ENCODE peak calls at places on chromosomes 5 and 9, in four cellular contexts. One of them, this sample, is unnamed.

GRCh38 chr5:82332889-82333619 is 54.9 kb upstream of the RPS23 start:
- DNase-seq in pancreas: no peak
- DNase-seq in CD8-positive, alpha-beta T cell: no peak
- DNase-seq in cardiac fibroblast: peak
- DNase-seq in this sample: no peak

GRCh38 chr9:86097510-86098224 is 1.7 kb downstream of the GOLM1 start:
- DNase-seq in CD8-positive, alpha-beta T cell: no peak
- DNase-seq in pancreas: no peak
- DNase-seq in cardiac fibroblast: no peak
- DNase-seq in this sample: no peak

GRCh38 chr5:98576275-98576674 is 197.2 kb upstream of the RGMB start:
- DNase-seq in CD8-positive, alpha-beta T cell: no peak
- DNase-seq in cardiac fibroblast: no peak
- DNase-seq in pancreas: no peak
- DNase-seq in this sample: no peak

GRCh38 chr9:31067418-31067817 is 1317.0 kb upstream of the ACO1 start:
- DNase-seq in cardiac fibroblast: no peak
- DNase-seq in CD8-positive, alpha-beta T cell: no peak
- DNase-seq in pancreas: no peak
- DNase-seq in this sample: no peak

GRCh38 chr5:119331566-119332095 is 24.2 kb upstream of the TNFAIP8 start:
- DNase-seq in pancreas: no peak
- DNase-seq in CD8-positive, alpha-beta T cell: no peak
- DNase-seq in cardiac fibroblast: no peak
- DNase-seq in this sample: no peak

GRCh38 chr5:96483878-96484277 is 50.8 kb upstream of the PCSK1 start:
- DNase-seq in CD8-positive, alpha-beta T cell: no peak
- DNase-seq in pancreas: no peak
- DNase-seq in cardiac fibroblast: peak
- DNase-seq in this sample: peak

GRCh38 chr5:124599048-124599973 is 147.1 kb downstream of the ZNF608 start:
- DNase-seq in CD8-positive, alpha-beta T cell: no peak
- DNase-seq in cardiac fibroblast: peak
- DNase-seq in pancreas: peak
- DNase-seq in this sample: no peak

GRCh38 chr9:122904466-122904822 is 715 bp downstream of the RC3H2 start:
- DNase-seq in pancreas: peak
- DNase-seq in CD8-positive, alpha-beta T cell: peak
- DNase-seq in cardiac fibroblast: peak
- DNase-seq in this sample: no peak

GRCh38 chr5:150587830-150588494 is 52.5 kb upstream of the SYNPO start:
- DNase-seq in pancreas: no peak
- DNase-seq in cardiac fibroblast: peak
- DNase-seq in CD8-positive, alpha-beta T cell: no peak
- DNase-seq in this sample: no peak

GRCh38 chr9:125436613-125437443 is 175.2 kb downstream of the GAPVD1 start:
- DNase-seq in pancreas: no peak
- DNase-seq in CD8-positive, alpha-beta T cell: no peak
- DNase-seq in cardiac fibroblast: no peak
- DNase-seq in this sample: no peak

GRCh38 chr9:83981126-83981871 is 694 bp downstream of the RMI1 start:
- DNase-seq in CD8-positive, alpha-beta T cell: no peak
- DNase-seq in pancreas: peak
- DNase-seq in cardiac fibroblast: peak
- DNase-seq in this sample: no peak

GRCh38 chr9:109447329-109448076 is 50.6 kb downstream of the PTPN3 start:
- DNase-seq in cardiac fibroblast: no peak
- DNase-seq in pancreas: no peak
- DNase-seq in CD8-positive, alpha-beta T cell: no peak
- DNase-seq in this sample: no peak

GRCh38 chr9:82982271-82982880 is 80.6 kb downstream of the RASEF start:
- DNase-seq in cardiac fibroblast: no peak
- DNase-seq in CD8-positive, alpha-beta T cell: no peak
- DNase-seq in pancreas: no peak
- DNase-seq in this sample: peak

GRCh38 chr5:135210286-135211055 is 176.4 kb upstream of the PITX1 start:
- DNase-seq in pancreas: no peak
- DNase-seq in CD8-positive, alpha-beta T cell: no peak
- DNase-seq in cardiac fibroblast: peak
- DNase-seq in this sample: no peak

GRCh38 chr9:126838895-126839294 is 21.5 kb upstream of the ZBTB34 start:
- DNase-seq in CD8-positive, alpha-beta T cell: no peak
- DNase-seq in pancreas: no peak
- DNase-seq in cardiac fibroblast: no peak
- DNase-seq in this sample: no peak

GRCh38 chr5:65479527-65479926 is 2.2 kb downstream of the ADAMTS6 start:
- DNase-seq in CD8-positive, alpha-beta T cell: no peak
- DNase-seq in cardiac fibroblast: no peak
- DNase-seq in pancreas: no peak
- DNase-seq in this sample: no peak

GRCh38 chr9:4491621-4491975 is 1.3 kb downstream of the SLC1A1 start:
- DNase-seq in CD8-positive, alpha-beta T cell: no peak
- DNase-seq in cardiac fibroblast: no peak
- DNase-seq in pancreas: no peak
- DNase-seq in this sample: no peak

GRCh38 chr5:370311-370958 is 48.9 kb downstream of the AHRR start:
- DNase-seq in pancreas: no peak
- DNase-seq in CD8-positive, alpha-beta T cell: no peak
- DNase-seq in cardiac fibroblast: no peak
- DNase-seq in this sample: no peak

GRCh38 chr5:173829826-173830225 is 58.3 kb upstream of the CPEB4 start:
- DNase-seq in pancreas: no peak
- DNase-seq in cardiac fibroblast: no peak
- DNase-seq in CD8-positive, alpha-beta T cell: no peak
- DNase-seq in this sample: no peak

GRCh38 chr9:126985870-126986498 is 71.4 kb downstream of the RALGPS1 start:
- DNase-seq in pancreas: peak
- DNase-seq in cardiac fibroblast: peak
- DNase-seq in CD8-positive, alpha-beta T cell: peak
- DNase-seq in this sample: peak

GRCh38 chr5:52817818-52818217 is 30.1 kb downstream of the ITGA1 start:
- DNase-seq in pancreas: no peak
- DNase-seq in cardiac fibroblast: no peak
- DNase-seq in CD8-positive, alpha-beta T cell: no peak
- DNase-seq in this sample: no peak

GRCh38 chr5:115932991-115933390 is 29.3 kb upstream of the LVRN start:
- DNase-seq in pancreas: no peak
- DNase-seq in CD8-positive, alpha-beta T cell: no peak
- DNase-seq in cardiac fibroblast: no peak
- DNase-seq in this sample: no peak

GRCh38 chr9:89470239-89470638 is 27.7 kb downstream of the SEMA4D start:
- DNase-seq in cardiac fibroblast: no peak
- DNase-seq in CD8-positive, alpha-beta T cell: no peak
- DNase-seq in pancreas: no peak
- DNase-seq in this sample: no peak

GRCh38 chr9:137956688-137957385 is 79.3 kb downstream of the CACNA1B start:
- DNase-seq in pancreas: no peak
- DNase-seq in CD8-positive, alpha-beta T cell: no peak
- DNase-seq in cardiac fibroblast: no peak
- DNase-seq in this sample: no peak

GRCh38 chr9:135225619-135226228 is 138.3 kb downstream of the OLFM1 start:
- DNase-seq in CD8-positive, alpha-beta T cell: no peak
- DNase-seq in cardiac fibroblast: no peak
- DNase-seq in pancreas: no peak
- DNase-seq in this sample: no peak

GRCh38 chr5:68320094-68320986 is 104.8 kb downstream of the PIK3R1 start:
- DNase-seq in pancreas: no peak
- DNase-seq in cardiac fibroblast: no peak
- DNase-seq in CD8-positive, alpha-beta T cell: no peak
- DNase-seq in this sample: no peak

GRCh38 chr5:170159101-170159698 is 53.5 kb downstream of the FOXI1 start:
- DNase-seq in pancreas: no peak
- DNase-seq in CD8-positive, alpha-beta T cell: no peak
- DNase-seq in cardiac fibroblast: peak
- DNase-seq in this sample: no peak

GRCh38 chr9:69149321-69149807 is 24.7 kb upstream of the TJP2 start:
- DNase-seq in CD8-positive, alpha-beta T cell: no peak
- DNase-seq in pancreas: no peak
- DNase-seq in cardiac fibroblast: peak
- DNase-seq in this sample: no peak

GRCh38 chr5:126852104-126852531 is 75.2 kb downstream of the LMNB1 start:
- DNase-seq in cardiac fibroblast: peak
- DNase-seq in CD8-positive, alpha-beta T cell: no peak
- DNase-seq in pancreas: no peak
- DNase-seq in this sample: no peak

GRCh38 chr9:112174965-112175795 is at the start of gene SUSD1:
- DNase-seq in pancreas: peak
- DNase-seq in CD8-positive, alpha-beta T cell: peak
- DNase-seq in cardiac fibroblast: no peak
- DNase-seq in this sample: no peak

GRCh38 chr5:170860818-170861217 is 1.0 kb upstream of the RANBP17 start:
- DNase-seq in CD8-positive, alpha-beta T cell: no peak
- DNase-seq in pancreas: no peak
- DNase-seq in cardiac fibroblast: no peak
- DNase-seq in this sample: no peak

GRCh38 chr5:10735569-10736255 is 25.3 kb downstream of the DAP start:
- DNase-seq in cardiac fibroblast: no peak
- DNase-seq in pancreas: no peak
- DNase-seq in CD8-positive, alpha-beta T cell: no peak
- DNase-seq in this sample: no peak

GRCh38 chr9:124852829-124853531 is at the start of gene WDR38:
- DNase-seq in CD8-positive, alpha-beta T cell: peak
- DNase-seq in pancreas: peak
- DNase-seq in cardiac fibroblast: peak
- DNase-seq in this sample: no peak

GRCh38 chr5:37663538-37663937 is 176.3 kb downstream of the GDNF start:
- DNase-seq in CD8-positive, alpha-beta T cell: no peak
- DNase-seq in pancreas: no peak
- DNase-seq in cardiac fibroblast: no peak
- DNase-seq in this sample: no peak

GRCh38 chr5:106163233-106163632 is 1507.5 kb downstream of the EFNA5 start:
- DNase-seq in cardiac fibroblast: no peak
- DNase-seq in CD8-positive, alpha-beta T cell: no peak
- DNase-seq in pancreas: no peak
- DNase-seq in this sample: no peak

DNA sequence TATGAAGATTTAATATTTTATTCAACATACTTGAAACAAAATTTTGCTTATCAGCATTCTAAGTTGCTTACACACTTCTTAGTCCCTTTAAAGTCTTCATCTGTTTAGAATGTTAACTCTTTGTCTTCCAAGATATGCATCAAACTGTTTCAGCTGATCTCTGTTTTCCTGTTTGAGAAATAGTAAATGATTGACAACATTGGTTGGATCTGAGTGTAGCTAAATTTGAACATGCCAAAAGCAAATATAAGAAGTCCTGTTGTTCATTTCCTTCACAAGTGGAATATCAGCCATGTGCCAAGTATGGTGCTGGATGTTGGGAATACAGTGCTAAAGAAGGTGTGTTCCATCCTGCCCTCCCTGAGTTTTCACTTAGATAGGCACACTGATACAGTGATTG is 430.4 kb downstream of the EBF1 start:
- DNase-seq in pancreas: no peak
- DNase-seq in CD8-positive, alpha-beta T cell: no peak
- DNase-seq in cardiac fibroblast: no peak
- DNase-seq in this sample: no peak
- TF ChIP-seq CTCF in pancreas: no peak
- TF ChIP-seq CTCF in CD8-positive, alpha-beta T cell: no peak
- TF ChIP-seq CTCF in cardiac fibroblast: no peak
- TF ChIP-seq CTCF in this sample: no peak

GRCh38 chr9:134026561-134026960 is 1.3 kb downstream of the BRD3OS start:
- DNase-seq in pancreas: no peak
- DNase-seq in CD8-positive, alpha-beta T cell: no peak
- DNase-seq in cardiac fibroblast: no peak
- DNase-seq in this sample: no peak
- H3K4me3 ChIP-seq in pancreas: peak
- H3K4me3 ChIP-seq in CD8-positive, alpha-beta T cell: peak
- H3K4me3 ChIP-seq in cardiac fibroblast: no peak
- H3K4me3 ChIP-seq in this sample: peak

DNA sequence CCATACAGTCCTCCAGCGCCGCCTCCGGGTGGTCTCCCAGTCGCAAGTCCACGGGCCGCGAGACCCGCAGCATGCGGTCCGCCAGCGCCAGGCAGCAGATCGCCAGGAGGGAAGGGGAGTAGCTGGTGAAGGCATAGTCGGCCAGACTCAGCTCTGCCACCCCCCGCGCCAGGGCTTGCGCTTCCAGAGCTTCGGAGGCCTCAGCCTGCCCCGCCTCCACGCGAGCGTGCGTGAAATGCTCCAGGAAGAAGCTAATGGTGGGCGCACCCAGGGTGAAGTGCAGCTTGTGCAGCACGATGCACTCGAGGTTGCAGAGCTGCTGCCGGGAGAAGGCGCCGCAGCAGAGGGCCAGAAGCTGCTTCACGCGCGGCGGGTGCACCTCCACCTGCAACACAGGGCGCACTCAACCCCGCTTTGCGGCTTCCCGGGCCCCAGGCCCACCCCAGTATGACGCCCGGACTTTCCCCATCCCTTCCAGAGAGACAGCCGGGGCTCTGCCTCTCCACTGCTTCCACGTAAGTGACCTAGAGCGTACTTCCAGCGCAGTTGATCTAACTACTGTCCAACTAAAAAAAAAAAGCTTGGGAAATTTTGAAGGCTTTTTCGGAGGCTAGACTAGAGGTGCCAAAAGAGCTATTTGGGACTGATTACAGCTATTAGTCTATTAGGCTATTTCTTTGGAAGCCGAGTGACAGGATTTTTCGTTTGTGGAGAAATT is 1.8 kb downstream of the CCNO start:
- DNase-seq in cardiac fibroblast: no peak
- DNase-seq in CD8-positive, alpha-beta T cell: peak
- DNase-seq in pancreas: no peak
- DNase-seq in this sample: no peak
- TF ChIP-seq CTCF in cardiac fibroblast: no peak
- TF ChIP-seq CTCF in CD8-positive, alpha-beta T cell: no peak
- TF ChIP-seq CTCF in pancreas: no peak
- TF ChIP-seq CTCF in this sample: no peak

GRCh38 chr9:87501806-87502205 is 4.1 kb downstream of the DAPK1 start:
- DNase-seq in CD8-positive, alpha-beta T cell: no peak
- DNase-seq in cardiac fibroblast: no peak
- DNase-seq in pancreas: no peak
- DNase-seq in this sample: no peak
- H3K4me3 ChIP-seq in CD8-positive, alpha-beta T cell: no peak
- H3K4me3 ChIP-seq in cardiac fibroblast: no peak
- H3K4me3 ChIP-seq in pancreas: no peak
- H3K4me3 ChIP-seq in this sample: no peak

GRCh38 chr9:91180240-91180929 is 181.3 kb downstream of the AUH start:
- DNase-seq in pancreas: no peak
- DNase-seq in cardiac fibroblast: no peak
- DNase-seq in CD8-positive, alpha-beta T cell: no peak
- DNase-seq in this sample: no peak
- TF ChIP-seq CTCF in pancreas: no peak
- TF ChIP-seq CTCF in cardiac fibroblast: no peak
- TF ChIP-seq CTCF in CD8-positive, alpha-beta T cell: no peak
- TF ChIP-seq CTCF in this sample: no peak

DNA sequence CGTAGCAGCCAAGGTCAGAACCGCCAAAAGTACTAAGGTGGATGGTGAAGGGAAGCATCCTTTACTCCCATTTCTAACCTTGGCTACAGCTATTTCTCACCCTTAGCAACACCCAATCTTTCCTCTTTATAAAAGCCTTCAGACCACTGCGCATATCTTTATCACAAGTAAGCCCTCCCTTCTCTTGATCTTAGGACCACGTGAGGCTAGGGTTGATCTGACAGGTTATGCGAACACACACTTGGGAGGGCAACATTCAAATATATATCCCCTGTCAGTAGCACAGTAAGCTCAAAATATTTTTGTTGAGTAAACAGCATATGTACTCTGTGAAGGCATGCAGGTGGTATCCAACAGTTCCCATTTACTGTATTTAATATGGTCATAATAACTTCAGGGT is 1.5 kb downstream of the ARSB start:
- DNase-seq in CD8-positive, alpha-beta T cell: no peak
- DNase-seq in pancreas: no peak
- DNase-seq in cardiac fibroblast: no peak
- DNase-seq in this sample: no peak
- H3K4me3 ChIP-seq in CD8-positive, alpha-beta T cell: peak
- H3K4me3 ChIP-seq in pancreas: peak
- H3K4me3 ChIP-seq in cardiac fibroblast: peak
- H3K4me3 ChIP-seq in this sample: peak